ENCODE peak calls at places on chromosomes 5 and 9, in eight cellular contexts. K is NB4, M is prostate gland, T is lower leg skin, A is right lobe of liver, U is adrenal gland, X is breast epithelium, W is K562. E is an unnamed sample.

GRCh38 chr5:8628521-8628920 is 759.6 kb downstream of the MTRR start:
- DNase-seq in M (no peak), A (no peak), K (no peak), X (no peak), W (no peak), T (no peak), U (no peak), E (no peak)

GRCh38 chr5:37807015-37807414 is 32.8 kb downstream of the GDNF start:
- DNase-seq in X (no peak), A (no peak), U (no peak), M (no peak), K (no peak), T (no peak), W (no peak), E (no peak)

GRCh38 chr5:66582499-66582898 is 13.7 kb upstream of the MAST4 start:
- DNase-seq in T (no peak), X (no peak), M (no peak), A (no peak), U (no peak), K (no peak), W (no peak), E (no peak)

GRCh38 chr9:92328225-92328624 is 2.5 kb downstream of the CENPP start:
- DNase-seq in X (no peak), M (no peak), W (no peak), K (peak), A (no peak), U (no peak), T (no peak), E (peak)

GRCh38 chr5:72842816-72843215 is 26.4 kb downstream of the TNPO1 start:
- DNase-seq in U (no peak), K (peak), M (no peak), X (no peak), W (no peak), T (no peak), A (no peak), E (peak)

GRCh38 chr5:33299621-33300208 is 141.1 kb upstream of the TARS1 start:
- DNase-seq in W (no peak), U (no peak), T (no peak), M (peak), X (no peak), A (no peak), K (peak), E (peak)

GRCh38 chr9:37029776-37030590 is 4.1 kb downstream of the PAX5 start:
- DNase-seq in X (no peak), W (no peak), K (no peak), M (no peak), T (no peak), A (no peak), U (no peak), E (no peak)

GRCh38 chr9:110109331-110110110 is 98.4 kb downstream of the C9orf152 start:
- DNase-seq in A (no peak), X (no peak), W (no peak), T (no peak), K (no peak), M (no peak), U (no peak), E (no peak)

GRCh38 chr5:54738118-54738972 is 220.8 kb downstream of the SNX18 start:
- DNase-seq in W (peak), X (no peak), T (peak), A (peak), U (peak), K (no peak), M (no peak), E (peak)

GRCh38 chr9:114452219-114453169 is 52.8 kb downstream of the WHRN start:
- DNase-seq in X (no peak), A (no peak), K (no peak), T (no peak), U (peak), W (no peak), M (no peak), E (no peak)

GRCh38 chr9:109411818-109412352 is 86.2 kb downstream of the PTPN3 start:
- DNase-seq in K (peak), W (peak), U (no peak), A (no peak), X (no peak), T (no peak), M (no peak), E (peak)

GRCh38 chr5:94693845-94694370 is 75.4 kb downstream of the SLF1 start:
- DNase-seq in X (no peak), T (no peak), A (no peak), M (no peak), W (no peak), K (no peak), U (no peak), E (no peak)

GRCh38 chr9:26809795-26810194 is 82.8 kb downstream of the CAAP1 start:
- DNase-seq in M (no peak), A (no peak), U (no peak), T (no peak), W (no peak), K (no peak), X (no peak), E (no peak)

GRCh38 chr5:76787237-76787636 is 31.6 kb upstream of the F2RL1 start:
- DNase-seq in T (peak), M (no peak), U (no peak), A (peak), K (no peak), X (no peak), W (no peak), E (no peak)

GRCh38 chr5:43425965-43426364 is 13.8 kb upstream of the CCL28 start:
- DNase-seq in M (no peak), K (no peak), A (no peak), X (no peak), U (no peak), W (no peak), T (peak), E (peak)

GRCh38 chr9:97866300-97866699 is 13.3 kb downstream of the FOXE1 start:
- DNase-seq in W (no peak), M (no peak), U (no peak), T (no peak), X (no peak), K (no peak), A (no peak), E (no peak)

GRCh38 chr5:76419597-76419996 is 16.5 kb downstream of the IQGAP2 start:
- DNase-seq in W (no peak), A (no peak), M (no peak), K (no peak), X (no peak), U (no peak), T (no peak), E (no peak)

GRCh38 chr9:5543875-5544702 is 33.8 kb downstream of the PDCD1LG2 start:
- DNase-seq in U (no peak), A (no peak), T (no peak), K (no peak), W (no peak), M (no peak), X (no peak), E (no peak)

GRCh38 chr9:35272989-35273388 is 111.2 kb downstream of the UNC13B start:
- DNase-seq in T (no peak), U (no peak), M (no peak), X (no peak), K (no peak), W (no peak), A (no peak), E (no peak)

GRCh38 chr5:91271999-91272398 is 111.1 kb downstream of the ARRDC3 start:
- DNase-seq in U (no peak), X (no peak), M (no peak), A (no peak), W (no peak), K (no peak), T (no peak), E (no peak)

GRCh38 chr9:127390563-127390962 is 6.4 kb upstream of the SLC2A8 start:
- DNase-seq in X (no peak), A (no peak), K (no peak), T (no peak), U (no peak), W (peak), M (no peak), E (no peak)

GRCh38 chr9:14263707-14264483 is 50.0 kb downstream of the NFIB start:
- DNase-seq in W (no peak), U (no peak), K (no peak), A (no peak), X (no peak), T (no peak), M (no peak), E (no peak)

GRCh38 chr5:159916841-159917761 is 819 bp downstream of the ADRA1B start:
- DNase-seq in A (peak), X (no peak), T (no peak), K (no peak), W (no peak), U (no peak), M (no peak), E (no peak)

GRCh38 chr9:21708225-21708624 is 94.2 kb upstream of the MTAP start:
- DNase-seq in X (no peak), U (no peak), W (no peak), M (no peak), K (no peak), T (no peak), A (no peak), E (no peak)

GRCh38 chr5:139335811-139336210 is 5.8 kb upstream of the PAIP2 start:
- DNase-seq in A (no peak), X (no peak), W (no peak), U (no peak), T (no peak), K (peak), M (no peak), E (no peak)

GRCh38 chr5:23704176-23704855 is 196.9 kb downstream of the PRDM9 start:
- DNase-seq in W (no peak), X (no peak), U (no peak), K (no peak), M (no peak), T (no peak), A (no peak), E (no peak)

GRCh38 chr5:6391151-6391550 is 12.8 kb upstream of the MED10 start:
- DNase-seq in M (no peak), T (no peak), A (no peak), X (no peak), K (no peak), U (no peak), W (no peak), E (no peak)

GRCh38 chr9:116058421-116058820 is 95.2 kb upstream of the PAPPA start:
- DNase-seq in M (no peak), U (no peak), A (no peak), X (no peak), W (no peak), T (no peak), K (no peak), E (no peak)

GRCh38 chr5:91206734-91207133 is 176.4 kb downstream of the ARRDC3 start:
- DNase-seq in X (no peak), U (no peak), T (no peak), K (no peak), W (no peak), M (no peak), A (no peak), E (no peak)

GRCh38 chr9:109460576-109460975 is 37.5 kb downstream of the PTPN3 start:
- DNase-seq in M (no peak), A (no peak), U (no peak), K (no peak), T (no peak), X (no peak), W (no peak), E (no peak)

GRCh38 chr5:153629027-153629426 is 138.6 kb downstream of the GRIA1 start:
- DNase-seq in T (peak), M (no peak), K (peak), X (no peak), W (no peak), A (no peak), U (no peak), E (peak)

GRCh38 chr9:119009253-119009652 is 360.0 kb downstream of the BRINP1 start:
- DNase-seq in W (no peak), A (no peak), K (no peak), T (no peak), X (no peak), U (no peak), M (no peak), E (peak)

GRCh38 chr5:149210229-149210628 is 61.4 kb upstream of the AFAP1L1 start:
- DNase-seq in U (no peak), K (no peak), T (no peak), X (no peak), W (peak), M (no peak), A (no peak), E (no peak)

GRCh38 chr5:88952344-88952743 is 69.4 kb upstream of the MEF2C start:
- DNase-seq in T (no peak), A (no peak), U (no peak), W (no peak), K (no peak), M (no peak), X (no peak), E (no peak)

GRCh38 chr5:134223406-134224251 is 2.2 kb downstream of the PPP2CA start:
- DNase-seq in W (no peak), M (no peak), A (no peak), T (no peak), X (no peak), U (no peak), K (peak), E (no peak)

GRCh38 chr9:3809724-3810123 is 283.9 kb upstream of the RFX3 start:
- DNase-seq in A (no peak), X (no peak), M (no peak), W (no peak), T (no peak), K (peak), U (no peak), E (peak)

GRCh38 chr5:35651002-35651756 is 33.5 kb downstream of the SPEF2 start:
- DNase-seq in U (peak), W (no peak), A (peak), M (peak), T (no peak), K (peak), X (no peak), E (peak)

DNA sequence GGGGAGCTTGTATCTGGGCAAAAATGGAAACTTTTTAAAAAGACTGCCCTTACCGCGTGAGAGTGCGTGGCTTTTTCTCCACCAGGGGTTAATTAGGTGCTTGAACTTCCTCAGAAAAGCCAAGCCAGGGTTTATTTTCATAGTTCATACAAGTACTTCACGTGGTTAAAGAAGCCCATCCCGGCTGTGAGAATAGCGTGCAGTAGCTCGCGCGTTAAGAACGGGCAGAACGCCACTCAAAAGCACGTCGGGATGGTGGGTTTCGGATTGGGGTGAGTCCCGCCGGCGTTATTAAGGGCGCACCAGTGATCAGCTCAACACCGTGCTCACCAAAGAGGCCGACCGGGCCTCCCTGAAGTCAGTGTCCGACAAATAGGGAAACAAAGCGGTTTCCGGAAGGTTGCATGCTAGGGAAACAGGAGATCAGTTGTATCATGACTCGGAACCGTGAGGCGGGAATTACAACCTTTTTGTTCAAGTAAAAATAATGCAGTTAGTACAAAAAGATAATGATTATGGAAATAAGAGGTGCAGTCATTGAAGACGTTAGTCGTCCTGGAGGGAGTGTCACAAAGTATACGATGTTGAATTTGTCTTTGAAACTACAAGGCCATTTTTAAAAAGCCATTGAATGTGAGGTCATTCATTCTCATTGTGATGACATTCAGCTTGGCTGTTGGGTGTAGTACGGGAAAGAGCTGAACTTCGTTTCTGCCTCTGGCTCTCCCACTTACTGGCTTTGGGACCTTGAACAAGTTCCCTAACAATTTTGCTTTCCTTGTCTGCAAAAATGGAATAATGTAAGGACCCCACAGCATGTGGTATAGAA is 941 bp downstream of the SETD9 start:
- DNase-seq in M (peak), A (peak), W (no peak), T (peak), U (peak), K (peak), X (peak), E (no peak)
- TF ChIP-seq POLR2A in M (no peak), A (peak), W (peak), T (no peak), U (no peak), K (no peak), X (no peak), E (no peak)

GRCh38 chr9:111484564-111484878 is 338 bp upstream of the ECPAS start:
- DNase-seq in A (no peak), T (no peak), U (no peak), W (no peak), K (no peak), X (no peak), M (no peak), E (no peak)

GRCh38 chr9:111481885-111482636 is 2.1 kb downstream of the ECPAS start:
- DNase-seq in W (no peak), A (no peak), K (peak), X (no peak), T (no peak), M (peak), U (no peak), E (no peak)

GRCh38 chr9:111482656-111483418 is 1.3 kb downstream of the ECPAS start:
- DNase-seq in T (peak), K (peak), W (peak), M (peak), U (peak), A (peak), X (peak), E (peak)

GRCh38 chr9:111483862-111484563 is at the start of gene ECPAS:
- DNase-seq in K (peak), M (peak), U (peak), A (peak), T (peak), X (peak), W (peak), E (peak)

DNA sequence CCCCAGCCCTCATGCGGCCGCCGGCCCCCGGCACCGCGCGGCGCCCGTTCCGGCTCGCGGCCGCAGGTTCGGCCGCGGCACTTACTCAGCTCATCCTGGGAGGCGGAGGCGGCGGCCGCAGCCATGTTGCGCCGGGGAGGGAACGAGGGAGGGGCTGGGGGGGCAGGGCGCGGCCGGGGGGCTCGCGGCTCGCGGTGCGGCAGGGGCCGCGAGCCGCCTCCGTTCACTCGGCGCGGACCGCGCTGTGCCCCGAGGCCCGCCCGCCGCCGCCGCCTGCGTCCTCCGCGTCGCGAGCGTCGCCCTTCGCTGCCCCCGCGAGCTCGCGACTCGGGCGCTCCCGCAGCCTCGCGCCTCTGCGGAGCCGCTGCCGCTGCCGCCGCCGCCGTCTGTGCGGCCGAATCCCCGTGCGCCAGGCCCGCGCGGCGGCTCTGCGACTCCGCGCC is 743 bp downstream of the ECPAS start:
- DNase-seq in U (peak), K (peak), X (no peak), T (no peak), A (no peak), M (no peak), W (peak), E (peak)
- TF ChIP-seq POLR2A in U (no peak), K (no peak), X (no peak), T (no peak), A (no peak), M (no peak), W (no peak), E (peak)

DNA sequence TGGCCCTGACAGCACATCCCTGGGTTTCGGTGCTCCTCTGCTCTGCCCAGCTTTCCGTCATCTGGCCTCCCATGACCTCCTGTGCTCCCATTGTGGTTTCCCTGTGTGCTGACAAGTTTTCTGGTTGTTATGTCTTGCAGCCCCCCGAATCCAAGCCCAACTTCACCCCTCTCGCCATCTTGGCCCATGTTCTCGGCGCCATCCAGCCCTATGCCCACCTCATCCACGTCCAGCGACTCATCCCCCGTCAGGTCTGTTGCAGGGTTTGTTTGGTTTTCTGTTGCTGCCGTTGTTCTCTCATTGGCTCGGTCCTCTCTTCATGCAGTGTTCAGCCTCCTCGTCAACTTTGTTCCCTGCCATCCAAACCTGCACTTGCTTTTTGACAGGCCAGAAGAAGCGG is 196.4 kb downstream of the NR3C1 start:
- DNase-seq in U (no peak), T (no peak), M (no peak), K (no peak), A (no peak), X (no peak), W (no peak), E (no peak)
- TF ChIP-seq POLR2A in U (no peak), T (no peak), M (no peak), K (no peak), A (no peak), X (no peak), W (no peak), E (no peak)

DNA sequence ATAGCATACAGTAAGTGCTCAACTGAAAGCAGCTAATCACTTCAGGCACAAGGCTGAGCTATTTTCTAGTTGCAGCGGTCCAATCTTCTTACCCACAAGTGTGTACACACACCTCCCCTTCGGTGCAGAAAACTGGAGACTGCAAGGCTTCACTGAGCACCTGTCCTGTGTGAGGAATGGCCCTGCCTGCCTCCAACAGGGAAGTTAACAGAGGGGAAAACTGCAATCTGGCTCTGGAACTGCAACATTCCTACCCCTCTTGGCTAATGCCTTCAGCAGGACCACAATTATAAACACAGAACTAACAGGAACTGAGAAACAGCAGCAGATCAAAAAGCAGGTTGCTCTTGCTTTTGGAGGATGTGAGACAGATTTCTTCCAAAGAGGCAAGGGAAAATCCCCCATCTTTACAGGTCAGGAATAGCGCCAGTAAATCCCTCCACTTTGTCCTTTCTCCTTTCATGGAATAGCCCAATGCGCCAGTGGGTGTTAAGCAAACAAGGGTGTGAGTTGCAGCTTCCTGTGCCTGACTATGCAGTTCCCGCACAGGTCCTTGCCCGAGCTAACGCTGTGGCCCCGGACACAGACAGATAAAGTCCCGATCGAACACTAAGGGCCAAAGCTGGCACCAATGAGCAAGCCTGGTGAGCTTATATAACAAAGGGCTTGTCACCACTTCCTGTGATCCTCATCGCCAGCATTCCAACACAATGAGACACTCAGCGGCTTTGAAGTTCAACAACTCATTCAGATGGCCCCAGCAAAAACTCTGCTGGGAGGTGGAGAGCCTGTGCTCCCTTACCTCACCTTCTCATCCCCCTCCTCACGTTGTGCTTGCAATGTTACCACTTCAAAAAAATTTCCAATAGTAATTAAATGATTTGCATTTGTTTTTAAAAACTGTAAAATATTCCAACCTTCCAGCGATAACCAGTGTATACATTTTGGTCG is 21.5 kb downstream of the SHB start:
- DNase-seq in A (peak), X (peak), T (no peak), K (peak), W (peak), M (peak), U (peak), E (peak)
- TF ChIP-seq POLR2A in A (peak), X (no peak), T (no peak), K (no peak), W (no peak), M (no peak), U (peak), E (peak)

E was measured in H54.